ENCODE peak calls at places on chromosomes 13 and 19, in eight cellular contexts. Z is WERI-Rb-1, Y is endothelial cell, S is endodermal cell, L is colonic mucosa, N is astrocyte, A is A549, H is type B pancreatic cell. X is an unnamed sample.

GRCh38 chr13:50850445-50850844 is 7.0 kb upstream of the DLEU7 start:
- DNase-seq in S (no peak), H (no peak), L (no peak), A (no peak), Y (no peak), Z (no peak), N (no peak), X (no peak)

GRCh38 chr13:99356216-99357089 is 49.3 kb upstream of the GPR183 start:
- DNase-seq in H (no peak), N (peak), A (no peak), L (no peak), S (no peak), Y (no peak), Z (no peak), X (peak)

GRCh38 chr13:100454876-100455275 is 133.7 kb downstream of the GGACT start:
- DNase-seq in Y (no peak), S (no peak), H (no peak), A (no peak), L (peak), N (peak), Z (no peak), X (no peak)

GRCh38 chr13:43242040-43242439 is 218.7 kb downstream of the DNAJC15 start:
- DNase-seq in Y (no peak), S (no peak), L (no peak), N (no peak), Z (no peak), A (no peak), H (no peak), X (no peak)

GRCh38 chr13:106161186-106161585 is 374.3 kb downstream of the EFNB2 start:
- DNase-seq in N (no peak), L (no peak), Y (no peak), Z (no peak), A (no peak), S (no peak), H (no peak), X (no peak)

GRCh38 chr19:7676854-7677253 is at the start of gene MCEMP1:
- DNase-seq in A (no peak), Y (no peak), H (no peak), L (no peak), N (no peak), S (no peak), Z (no peak), X (no peak)

GRCh38 chr19:56015756-56016155 is 29.2 kb downstream of the NLRP5 start:
- DNase-seq in N (no peak), L (no peak), H (no peak), S (no peak), A (no peak), Z (no peak), Y (no peak), X (no peak)

GRCh38 chr19:8319807-8320520 is 1.2 kb downstream of the NDUFA7 start:
- DNase-seq in N (no peak), A (no peak), Y (no peak), H (no peak), Z (no peak), S (no peak), L (no peak), X (no peak)

GRCh38 chr19:17335575-17335974 is 920 bp upstream of the ANO8 start:
- DNase-seq in N (no peak), H (no peak), S (peak), Z (no peak), Y (no peak), A (no peak), L (no peak), X (no peak)

DNA sequence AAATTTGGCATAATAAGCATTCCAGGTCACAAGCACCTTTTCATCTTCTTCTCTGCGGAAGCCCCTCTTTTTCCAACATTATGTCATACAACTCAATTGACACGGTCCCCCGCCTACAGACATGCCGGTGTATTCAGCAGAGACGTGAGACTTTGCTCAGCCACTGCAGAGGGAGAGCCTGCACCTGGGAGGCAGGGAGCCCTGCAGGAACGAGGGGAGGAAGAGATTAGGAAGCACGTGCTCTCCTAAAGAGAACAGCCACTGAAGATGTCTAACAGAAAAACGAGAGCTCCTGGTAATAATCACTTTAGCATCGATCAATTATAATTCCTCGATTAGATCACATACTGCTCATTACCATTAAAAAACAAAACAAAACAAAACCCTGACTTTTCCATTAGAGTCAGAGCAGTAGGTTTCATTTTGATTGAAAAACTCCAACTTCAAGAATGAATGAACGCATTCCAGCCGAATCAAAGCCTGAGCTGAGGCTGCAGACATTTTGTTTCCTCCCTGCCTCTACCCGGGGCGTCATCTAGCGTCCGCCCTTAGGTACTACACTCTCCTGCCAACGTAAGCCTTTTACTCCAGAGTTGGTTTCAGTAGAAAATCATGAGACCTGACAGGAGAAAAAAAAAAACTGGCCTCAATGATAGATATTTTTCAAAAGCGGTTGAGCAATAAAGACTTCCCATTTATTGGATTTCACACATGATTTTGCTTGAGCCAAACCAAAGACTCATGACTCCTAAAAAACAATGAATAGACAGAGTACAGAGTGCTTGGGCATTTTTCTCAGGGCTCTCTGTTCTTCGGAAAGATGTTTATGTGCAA is 194.5 kb downstream of the KATNAL1 start:
- DNase-seq in L (peak), N (peak), S (peak), Z (peak), Y (peak), A (peak), H (peak), X (peak)
- TF ChIP-seq CTCF in L (peak), N (peak), S (peak), Z (peak), Y (peak), A (peak), H (peak), X (peak)

GRCh38 chr13:53201454-53202225 is 173.0 kb downstream of the OLFM4 start:
- DNase-seq in H (peak), Y (peak), N (no peak), L (peak), Z (no peak), A (no peak), S (peak), X (no peak)
- TF ChIP-seq CTCF in H (peak), Y (peak), N (peak), L (no peak), Z (no peak), A (no peak), S (peak), X (no peak)

GRCh38 chr13:33017410-33017929 is 1.2 kb downstream of the KL start:
- DNase-seq in L (peak), Z (peak), Y (peak), N (peak), H (no peak), A (peak), S (peak), X (no peak)
- TF ChIP-seq CTCF in L (peak), Z (no peak), Y (peak), N (peak), H (peak), A (peak), S (peak), X (no peak)

DNA sequence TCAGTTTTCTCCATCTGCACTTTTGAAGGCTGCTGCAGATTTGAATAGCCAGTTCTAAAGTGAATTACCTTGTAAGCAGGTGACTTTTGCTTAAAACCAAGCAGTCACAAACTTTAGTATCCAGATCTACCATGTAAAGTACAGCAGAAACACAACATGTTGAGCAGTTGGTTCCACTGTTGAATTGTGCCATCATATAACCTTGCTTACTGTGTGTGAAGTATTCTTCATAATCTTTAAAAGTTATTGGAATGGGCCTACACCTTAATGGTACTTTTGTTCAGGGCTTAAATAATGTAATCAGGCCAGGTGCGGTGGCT is 23.2 kb upstream of the MTUS2 start:
- DNase-seq in A (no peak), Y (no peak), L (no peak), H (no peak), Z (no peak), S (no peak), N (no peak), X (no peak)
- TF ChIP-seq CTCF in A (no peak), Y (peak), L (no peak), H (no peak), Z (no peak), S (no peak), N (no peak), X (no peak)

GRCh38 chr19:58468216-58468839 is 1.4 kb downstream of the ZNF324 start:
- DNase-seq in A (no peak), H (no peak), S (no peak), N (no peak), Z (no peak), L (no peak), Y (no peak), X (no peak)

GRCh38 chr19:58471736-58472135 is 4.4 kb upstream of the ZNF446 start:
- DNase-seq in A (no peak), S (no peak), H (no peak), Y (no peak), Z (no peak), L (no peak), N (no peak), X (no peak)

GRCh38 chr19:58466089-58466759 is 656 bp upstream of the ZNF324 start:
- DNase-seq in A (peak), H (no peak), S (no peak), Z (no peak), N (no peak), Y (no peak), L (no peak), X (no peak)

GRCh38 chr19:58469241-58470013 is 2.5 kb downstream of the ZNF324 start:
- DNase-seq in A (no peak), N (no peak), H (no peak), Y (no peak), Z (no peak), L (no peak), S (no peak), X (no peak)

DNA sequence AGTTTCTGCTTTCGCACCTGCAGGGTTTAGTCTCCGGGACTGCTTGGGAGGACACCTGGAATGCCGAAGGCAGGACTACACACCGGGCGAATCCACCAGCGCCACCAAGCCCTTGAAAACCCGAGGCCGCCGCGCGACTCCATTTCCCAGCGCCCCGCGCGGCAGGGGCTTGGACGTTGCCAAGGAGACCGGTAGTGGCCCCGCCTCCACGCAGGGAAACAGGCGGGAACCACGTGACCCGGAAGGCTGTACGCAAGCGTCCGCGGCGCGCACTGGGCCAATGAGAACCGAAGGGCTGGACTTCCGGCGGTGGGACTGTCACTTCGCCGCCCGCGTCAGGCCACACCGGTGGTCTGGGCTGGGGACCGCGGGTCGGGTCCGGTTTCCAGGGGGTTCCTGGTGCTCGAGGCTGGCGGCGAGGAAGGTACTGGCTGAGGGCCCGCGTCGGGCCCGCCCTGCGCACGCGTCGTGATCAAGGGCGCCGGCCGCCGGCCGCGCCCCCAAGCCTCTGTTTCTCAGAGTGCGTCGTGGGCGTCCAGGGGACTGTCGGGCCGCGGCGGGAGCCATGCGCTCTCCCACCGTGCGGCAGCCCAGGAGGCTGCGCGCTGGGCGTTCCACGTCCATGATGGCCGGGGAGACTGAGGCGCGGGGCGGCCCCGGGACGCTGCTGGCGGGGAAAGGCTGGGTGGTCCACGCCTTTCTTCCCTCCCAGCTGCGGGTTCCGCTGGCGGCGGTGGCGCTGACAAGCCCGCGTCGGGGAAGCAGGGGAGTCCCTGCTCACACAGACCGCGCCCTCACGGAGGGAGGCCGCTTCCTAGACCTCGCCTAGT is at the start of gene ZNF324:
- DNase-seq in H (peak), N (peak), Z (peak), Y (peak), L (peak), S (peak), A (peak), X (peak)
- TF ChIP-seq CTCF in H (no peak), N (no peak), Z (no peak), Y (no peak), L (no peak), S (no peak), A (no peak), X (no peak)

DNA sequence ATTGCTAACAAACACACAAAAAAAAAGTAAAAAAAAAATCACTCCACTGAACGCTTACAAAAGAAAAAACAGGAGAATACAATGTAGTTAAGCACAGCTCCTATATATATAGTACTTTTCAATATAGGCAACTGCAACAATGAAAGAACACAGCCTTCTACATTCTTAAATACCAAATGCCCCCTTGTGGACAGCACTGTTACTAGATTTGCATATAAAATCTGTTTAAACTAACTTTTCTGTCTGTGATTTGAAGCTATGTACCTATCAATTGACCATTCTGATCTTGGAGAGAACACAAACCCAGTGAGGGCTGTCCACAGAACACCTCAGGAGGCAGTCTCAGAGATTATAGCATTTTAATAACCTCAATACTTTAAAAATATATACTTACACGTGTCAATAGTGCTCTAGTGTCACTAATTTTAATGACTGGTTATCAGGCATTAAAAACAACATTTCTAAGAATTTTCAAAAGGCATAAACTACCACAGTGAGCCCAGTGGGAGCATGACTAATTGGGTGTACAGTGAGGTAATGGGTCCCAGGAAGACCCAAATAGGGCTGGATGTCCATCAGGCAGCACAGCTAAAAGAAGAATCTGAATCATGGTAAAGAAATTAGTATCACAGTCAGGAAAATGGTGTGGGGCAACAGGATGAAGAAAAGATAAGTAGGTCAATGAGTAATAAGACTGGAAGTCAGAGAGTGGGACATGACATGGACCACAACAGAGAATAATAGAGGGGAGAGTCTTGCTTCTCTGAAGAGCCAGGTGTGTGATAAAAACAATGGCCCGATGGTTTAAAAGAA is 22.2 kb downstream of the CCDC169 start:
- DNase-seq in Y (peak), S (no peak), N (peak), Z (peak), H (no peak), L (peak), A (peak), X (no peak)
- TF ChIP-seq CTCF in Y (peak), S (peak), N (peak), Z (peak), H (peak), L (peak), A (peak), X (no peak)

GRCh38 chr13:30718661-30719520 is 16.5 kb upstream of the ALOX5AP start:
- DNase-seq in Z (no peak), Y (no peak), S (no peak), L (no peak), H (no peak), A (peak), N (peak), X (no peak)

GRCh38 chr13:30719521-30719914 is 15.8 kb upstream of the ALOX5AP start:
- DNase-seq in L (no peak), H (no peak), N (no peak), S (no peak), A (no peak), Y (no peak), Z (no peak), X (no peak)

GRCh38 chr13:30725331-30726085 is 9.8 kb upstream of the ALOX5AP start:
- DNase-seq in N (peak), Y (no peak), A (no peak), S (peak), Z (peak), H (no peak), L (no peak), X (no peak)

GRCh38 chr13:30720470-30720869 is 14.9 kb upstream of the ALOX5AP start:
- DNase-seq in S (no peak), Y (no peak), A (no peak), N (no peak), H (no peak), Z (no peak), L (no peak), X (no peak)

GRCh38 chr13:30722361-30722760 is 13.0 kb upstream of the ALOX5AP start:
- DNase-seq in Z (no peak), N (no peak), H (no peak), A (no peak), L (no peak), Y (no peak), S (no peak), X (no peak)
- TF ChIP-seq CTCF in Z (no peak), N (no peak), H (no peak), A (no peak), L (no peak), Y (no peak), S (no peak), X (no peak)

DNA sequence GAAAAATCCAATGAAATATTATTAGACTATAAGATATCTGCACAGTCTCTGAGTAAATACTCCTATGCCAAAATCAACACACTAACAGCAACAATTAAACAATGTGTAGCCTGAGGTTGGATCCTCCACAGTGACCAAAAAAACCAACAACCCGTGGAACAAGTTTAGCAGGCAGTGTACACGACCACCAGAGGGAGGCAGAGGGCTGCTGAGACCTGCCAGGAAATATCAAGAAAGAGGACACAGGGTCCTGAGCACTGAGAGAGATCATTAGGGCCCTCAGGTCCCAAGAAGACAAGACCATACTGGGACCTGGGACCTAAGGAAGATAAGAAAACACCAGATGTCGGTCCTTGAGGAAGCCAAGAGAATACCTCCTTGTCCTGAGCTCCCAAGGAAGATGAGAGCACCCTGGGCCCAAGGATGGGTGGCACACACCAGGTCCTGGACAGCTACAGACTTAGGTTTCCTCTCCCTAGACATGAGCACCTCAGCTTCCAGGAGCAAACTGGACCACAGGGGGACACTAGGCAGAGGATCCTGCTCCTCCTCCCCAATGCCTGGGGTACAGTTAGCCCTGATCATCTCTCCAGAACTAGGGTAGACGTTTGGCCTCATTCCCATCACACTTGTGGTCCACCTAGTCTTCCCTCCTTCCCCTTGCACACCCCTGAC is 822 bp upstream of the ZNF274 start:
- DNase-seq in S (peak), A (peak), L (peak), N (no peak), H (no peak), Z (peak), Y (peak), X (peak)
- TF ChIP-seq CTCF in S (peak), A (peak), L (no peak), N (peak), H (peak), Z (peak), Y (peak), X (peak)

DNA sequence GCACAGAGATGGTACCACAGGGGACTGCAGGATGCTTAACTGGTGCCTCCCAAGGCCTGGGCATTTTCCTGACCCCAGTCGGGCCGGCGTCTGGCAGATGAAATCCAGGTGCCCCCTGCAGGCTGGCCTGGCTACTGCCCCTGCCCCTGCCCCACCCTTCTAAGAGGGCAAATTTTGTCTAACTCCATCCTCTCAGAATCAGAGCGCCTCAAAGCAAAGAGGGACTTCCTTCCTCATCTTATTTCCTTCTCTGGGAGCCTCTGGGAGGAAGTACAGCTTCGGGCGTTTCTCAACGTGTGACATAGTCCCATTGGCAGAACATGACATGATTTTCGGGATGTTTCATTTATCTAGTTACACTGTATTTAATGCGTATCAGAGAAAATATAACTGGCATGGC is 2.7 kb downstream of the PRKACA start:
- DNase-seq in A (peak), N (no peak), Y (peak), Z (peak), H (no peak), L (peak), S (peak), X (peak)
- TF ChIP-seq CTCF in A (peak), N (peak), Y (peak), Z (peak), H (peak), L (peak), S (peak), X (peak)

DNA sequence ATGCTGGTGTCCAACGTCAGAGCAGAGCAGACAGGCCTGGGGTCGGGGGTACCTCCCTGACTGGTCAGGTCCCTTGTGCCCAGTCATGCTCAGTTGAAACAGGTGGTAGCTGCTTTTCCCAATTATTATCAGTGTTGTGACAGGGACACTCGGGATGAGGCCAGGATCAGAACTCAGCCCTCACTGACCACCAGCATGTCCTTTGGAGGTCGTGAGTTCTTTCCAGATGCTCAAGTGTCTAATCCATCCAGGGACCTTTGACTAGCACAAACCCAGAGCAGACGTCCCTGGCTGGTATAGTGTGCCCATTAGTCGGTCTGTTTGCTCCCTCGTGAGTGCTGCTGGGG is 22.4 kb downstream of the MAU2 start:
- DNase-seq in H (no peak), Y (no peak), N (no peak), Z (no peak), L (no peak), A (no peak), S (no peak), X (no peak)
- TF ChIP-seq CTCF in H (peak), Y (no peak), N (no peak), Z (no peak), L (no peak), A (no peak), S (no peak), X (no peak)

X was measured in natural killer cell.